ENCODE peak calls at places on chromosomes 6 and 20, in six cellular contexts. One of them, this sample, is unnamed.
A peak's percentile ranks its signal among the peaks of the same experiment; 100 is the strongest.

GRCh38 chr20:36470482-36471062 is 70.7 kb upstream of the MYL9 start:
- DNase-seq in progenitor cell of endocrine pancreas: no peak
- DNase-seq in omental fat pad: no peak
- DNase-seq in RWPE1: no peak
- DNase-seq in activated B cell treated with CpG ODN at 0.5 μM for 24 hours: no peak
- DNase-seq in astrocyte of the cerebellum: no peak
- DNase-seq in this sample: no peak

GRCh38 chr20:33926425-33926824 is 67.3 kb upstream of the RALY start:
- DNase-seq in RWPE1: no peak
- DNase-seq in activated B cell treated with CpG ODN at 0.5 μM for 24 hours: no peak
- DNase-seq in omental fat pad: no peak
- DNase-seq in astrocyte of the cerebellum: no peak
- DNase-seq in progenitor cell of endocrine pancreas: no peak
- DNase-seq in this sample: no peak

GRCh38 chr20:3628502-3629314 is 34.5 kb downstream of the GFRA4 start:
- DNase-seq in RWPE1: no peak
- DNase-seq in omental fat pad: no peak
- DNase-seq in progenitor cell of endocrine pancreas: no peak
- DNase-seq in astrocyte of the cerebellum: no peak
- DNase-seq in activated B cell treated with CpG ODN at 0.5 μM for 24 hours: no peak
- DNase-seq in this sample: no peak

GRCh38 chr6:15292721-15293302 is 46.9 kb downstream of the JARID2 start:
- DNase-seq in omental fat pad: no peak
- DNase-seq in astrocyte of the cerebellum: no peak
- DNase-seq in RWPE1: no peak
- DNase-seq in progenitor cell of endocrine pancreas: no peak
- DNase-seq in activated B cell treated with CpG ODN at 0.5 μM for 24 hours: no peak
- DNase-seq in this sample: no peak

GRCh38 chr6:152300517-152300916 is 336.6 kb downstream of the SYNE1 start:
- DNase-seq in astrocyte of the cerebellum: no peak
- DNase-seq in RWPE1: no peak
- DNase-seq in progenitor cell of endocrine pancreas: no peak
- DNase-seq in omental fat pad: no peak
- DNase-seq in activated B cell treated with CpG ODN at 0.5 μM for 24 hours: no peak
- DNase-seq in this sample: no peak

GRCh38 chr6:82246802-82247633 is 526 bp downstream of the IBTK start:
- DNase-seq in progenitor cell of endocrine pancreas: peak; percentile 46
- DNase-seq in astrocyte of the cerebellum: no peak
- DNase-seq in activated B cell treated with CpG ODN at 0.5 μM for 24 hours: no peak
- DNase-seq in RWPE1: no peak
- DNase-seq in omental fat pad: no peak
- DNase-seq in this sample: peak; percentile 77

GRCh38 chr6:116205318-116205717 is 48.6 kb downstream of the TSPYL4 start:
- DNase-seq in RWPE1: no peak
- DNase-seq in astrocyte of the cerebellum: no peak
- DNase-seq in activated B cell treated with CpG ODN at 0.5 μM for 24 hours: no peak
- DNase-seq in omental fat pad: no peak
- DNase-seq in progenitor cell of endocrine pancreas: no peak
- DNase-seq in this sample: no peak

GRCh38 chr6:77463308-77463880 is at the start of gene HTR1B:
- DNase-seq in progenitor cell of endocrine pancreas: peak; percentile 15
- DNase-seq in astrocyte of the cerebellum: no peak
- DNase-seq in omental fat pad: no peak
- DNase-seq in RWPE1: peak; percentile 34
- DNase-seq in activated B cell treated with CpG ODN at 0.5 μM for 24 hours: no peak
- DNase-seq in this sample: no peak

GRCh38 chr20:51187318-51187717 is 164.4 kb upstream of the KCNG1 start:
- DNase-seq in progenitor cell of endocrine pancreas: no peak
- DNase-seq in activated B cell treated with CpG ODN at 0.5 μM for 24 hours: no peak
- DNase-seq in astrocyte of the cerebellum: no peak
- DNase-seq in RWPE1: no peak
- DNase-seq in omental fat pad: no peak
- DNase-seq in this sample: no peak

DNA sequence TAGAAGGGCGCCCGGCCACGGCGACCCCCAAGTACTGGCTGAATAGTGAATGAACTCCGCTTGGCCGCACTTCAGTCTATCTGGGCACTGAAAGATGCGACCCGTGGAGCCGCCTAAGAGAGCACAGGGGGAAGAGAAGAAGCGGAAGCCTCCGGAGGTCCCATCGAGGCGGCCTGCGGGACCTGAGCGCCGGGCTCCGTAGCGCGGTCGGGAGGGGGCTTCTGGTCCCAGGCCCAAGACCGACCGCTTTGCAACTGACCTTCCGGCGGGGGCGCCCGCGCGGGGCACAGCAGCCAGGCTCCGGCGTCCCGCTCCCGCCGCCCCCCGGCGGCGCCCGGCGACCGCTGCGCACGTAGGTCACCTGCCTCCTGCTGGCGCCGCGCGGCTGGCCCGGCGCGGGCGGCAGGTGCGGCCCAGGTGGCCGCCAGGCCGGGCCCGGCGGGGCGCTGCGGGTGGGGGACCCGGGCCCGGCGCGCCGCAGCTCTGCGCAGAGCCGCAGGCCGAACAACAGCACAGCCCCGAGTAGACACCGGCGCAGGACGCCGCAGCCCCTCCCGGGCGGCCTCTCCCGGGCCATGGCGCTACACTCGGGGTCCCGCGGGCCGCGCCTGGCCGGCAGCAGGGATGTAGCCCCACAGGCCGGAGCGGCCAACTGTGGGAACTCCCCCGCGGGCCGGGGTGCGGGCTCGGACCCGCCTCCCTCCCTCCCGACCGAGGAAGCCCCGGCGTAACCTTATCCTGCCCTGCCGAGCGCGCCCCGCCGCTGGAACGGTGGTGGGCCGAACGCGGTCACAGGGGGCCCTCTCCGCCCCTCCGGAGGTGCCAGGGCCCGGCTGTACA is at the start of gene METTL24:
- DNase-seq in omental fat pad: no peak
- DNase-seq in progenitor cell of endocrine pancreas: peak; percentile 64
- DNase-seq in astrocyte of the cerebellum: no peak
- DNase-seq in RWPE1: no peak
- DNase-seq in activated B cell treated with CpG ODN at 0.5 μM for 24 hours: peak; percentile 28
- DNase-seq in this sample: no peak
- TF ChIP-seq CTCF in omental fat pad: no peak
- TF ChIP-seq CTCF in progenitor cell of endocrine pancreas: peak; percentile 41
- TF ChIP-seq CTCF in astrocyte of the cerebellum: no peak
- TF ChIP-seq CTCF in RWPE1: no peak
- TF ChIP-seq CTCF in activated B cell treated with CpG ODN at 0.5 μM for 24 hours: no peak
- TF ChIP-seq CTCF in this sample: no peak

DNA sequence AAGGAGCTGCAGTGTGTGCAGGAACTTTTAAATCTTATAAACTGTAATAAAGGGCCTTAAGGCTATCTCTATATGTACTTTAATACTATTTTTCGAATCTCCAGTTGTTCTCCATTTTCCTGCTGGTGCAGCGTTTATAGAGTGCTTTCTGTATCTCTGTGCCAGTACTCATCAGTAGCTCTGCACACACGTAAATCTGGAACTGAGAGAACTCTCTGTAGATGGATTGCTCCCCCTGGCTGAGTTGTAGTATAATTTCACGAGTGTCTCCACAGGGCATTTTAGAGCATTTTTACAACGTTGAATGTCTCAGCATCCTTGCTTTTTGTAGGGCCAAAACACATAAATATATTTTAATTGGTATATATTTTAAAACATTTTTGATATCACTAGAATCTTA is 256.5 kb downstream of the TRDN start:
- DNase-seq in astrocyte of the cerebellum: peak; percentile 3
- DNase-seq in progenitor cell of endocrine pancreas: no peak
- DNase-seq in activated B cell treated with CpG ODN at 0.5 μM for 24 hours: no peak
- DNase-seq in RWPE1: no peak
- DNase-seq in omental fat pad: no peak
- DNase-seq in this sample: no peak
- TF ChIP-seq CTCF in astrocyte of the cerebellum: peak; percentile 59
- TF ChIP-seq CTCF in progenitor cell of endocrine pancreas: peak; percentile 56
- TF ChIP-seq CTCF in activated B cell treated with CpG ODN at 0.5 μM for 24 hours: no peak
- TF ChIP-seq CTCF in RWPE1: no peak
- TF ChIP-seq CTCF in omental fat pad: no peak
- TF ChIP-seq CTCF in this sample: peak; percentile 64

GRCh38 chr6:16482702-16483314 is 244.4 kb downstream of the GMPR start:
- DNase-seq in activated B cell treated with CpG ODN at 0.5 μM for 24 hours: no peak
- DNase-seq in RWPE1: no peak
- DNase-seq in omental fat pad: no peak
- DNase-seq in astrocyte of the cerebellum: no peak
- DNase-seq in progenitor cell of endocrine pancreas: no peak
- DNase-seq in this sample: no peak
- TF ChIP-seq CTCF in activated B cell treated with CpG ODN at 0.5 μM for 24 hours: no peak
- TF ChIP-seq CTCF in RWPE1: no peak
- TF ChIP-seq CTCF in omental fat pad: no peak
- TF ChIP-seq CTCF in astrocyte of the cerebellum: no peak
- TF ChIP-seq CTCF in progenitor cell of endocrine pancreas: no peak
- TF ChIP-seq CTCF in this sample: no peak

GRCh38 chr20:25699914-25700313 is 3.3 kb upstream of the ZNF337 start:
- DNase-seq in astrocyte of the cerebellum: no peak
- DNase-seq in omental fat pad: no peak
- DNase-seq in activated B cell treated with CpG ODN at 0.5 μM for 24 hours: no peak
- DNase-seq in progenitor cell of endocrine pancreas: no peak
- DNase-seq in RWPE1: no peak
- DNase-seq in this sample: no peak

GRCh38 chr20:25697132-25697446 is 436 bp upstream of the ZNF337 start:
- DNase-seq in astrocyte of the cerebellum: no peak
- DNase-seq in progenitor cell of endocrine pancreas: no peak
- DNase-seq in omental fat pad: no peak
- DNase-seq in RWPE1: no peak
- DNase-seq in activated B cell treated with CpG ODN at 0.5 μM for 24 hours: no peak
- DNase-seq in this sample: no peak

GRCh38 chr20:25692499-25692898 is 4.2 kb downstream of the ZNF337 start:
- DNase-seq in astrocyte of the cerebellum: no peak
- DNase-seq in omental fat pad: no peak
- DNase-seq in activated B cell treated with CpG ODN at 0.5 μM for 24 hours: no peak
- DNase-seq in RWPE1: no peak
- DNase-seq in progenitor cell of endocrine pancreas: no peak
- DNase-seq in this sample: no peak

GRCh38 chr20:25695532-25696383 is 895 bp downstream of the ZNF337 start:
- DNase-seq in RWPE1: peak; percentile 16
- DNase-seq in progenitor cell of endocrine pancreas: no peak
- DNase-seq in astrocyte of the cerebellum: no peak
- DNase-seq in omental fat pad: no peak
- DNase-seq in activated B cell treated with CpG ODN at 0.5 μM for 24 hours: no peak
- DNase-seq in this sample: no peak

DNA sequence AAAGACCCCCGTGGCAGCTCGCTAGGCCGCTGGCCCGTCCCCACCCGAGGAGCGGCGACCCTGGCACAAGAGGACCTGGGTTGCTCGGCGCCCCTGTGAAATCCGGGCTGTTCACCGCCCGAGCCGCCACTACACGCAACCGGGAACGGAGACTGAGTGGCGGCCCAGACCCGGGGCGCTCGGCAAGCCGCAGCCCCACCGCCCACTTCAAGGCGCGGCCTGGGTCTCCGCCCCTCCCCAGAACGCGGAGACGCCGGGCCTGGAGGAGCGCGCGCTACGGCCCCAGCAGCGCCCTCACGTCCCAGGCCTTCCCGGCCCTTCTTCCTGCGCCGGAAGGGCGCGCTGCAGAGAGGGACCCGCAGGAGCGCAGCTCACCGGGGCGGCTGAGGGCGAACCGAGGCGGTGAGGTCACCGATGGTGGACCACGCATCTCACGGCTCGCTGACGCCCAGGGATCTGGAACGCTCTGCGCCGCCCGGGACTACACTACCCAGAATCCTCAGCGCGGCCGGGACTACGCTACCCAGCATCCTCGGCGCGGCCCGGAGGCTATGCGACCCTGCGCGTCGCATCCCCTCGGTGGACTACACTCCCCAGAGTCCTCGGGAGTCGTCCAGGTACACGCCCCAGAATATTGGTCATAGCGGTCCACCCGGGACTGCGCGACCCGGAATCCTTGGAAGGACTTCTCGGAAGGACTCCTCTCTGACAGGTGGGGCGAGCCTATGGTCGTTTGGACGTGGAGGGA is at the start of gene ZNF337:
- DNase-seq in RWPE1: peak; percentile 96
- DNase-seq in omental fat pad: peak; percentile 86
- DNase-seq in progenitor cell of endocrine pancreas: peak; percentile 96
- DNase-seq in activated B cell treated with CpG ODN at 0.5 μM for 24 hours: peak; percentile 93
- DNase-seq in astrocyte of the cerebellum: peak; percentile 84
- DNase-seq in this sample: peak; percentile 96
- TF ChIP-seq CTCF in RWPE1: no peak
- TF ChIP-seq CTCF in omental fat pad: no peak
- TF ChIP-seq CTCF in progenitor cell of endocrine pancreas: peak; percentile 39
- TF ChIP-seq CTCF in activated B cell treated with CpG ODN at 0.5 μM for 24 hours: no peak
- TF ChIP-seq CTCF in astrocyte of the cerebellum: peak; percentile 24
- TF ChIP-seq CTCF in this sample: peak; percentile 30

GRCh38 chr20:24207803-24208300 is 219.3 kb upstream of the GGTLC1 start:
- DNase-seq in astrocyte of the cerebellum: no peak
- DNase-seq in omental fat pad: no peak
- DNase-seq in activated B cell treated with CpG ODN at 0.5 μM for 24 hours: no peak
- DNase-seq in progenitor cell of endocrine pancreas: no peak
- DNase-seq in RWPE1: no peak
- DNase-seq in this sample: no peak

GRCh38 chr20:24212494-24212893 is 223.9 kb upstream of the GGTLC1 start:
- DNase-seq in progenitor cell of endocrine pancreas: no peak
- DNase-seq in RWPE1: no peak
- DNase-seq in omental fat pad: no peak
- DNase-seq in activated B cell treated with CpG ODN at 0.5 μM for 24 hours: no peak
- DNase-seq in astrocyte of the cerebellum: no peak
- DNase-seq in this sample: no peak

GRCh38 chr20:24211972-24212371 is 223.4 kb upstream of the GGTLC1 start:
- DNase-seq in progenitor cell of endocrine pancreas: no peak
- DNase-seq in omental fat pad: no peak
- DNase-seq in RWPE1: no peak
- DNase-seq in astrocyte of the cerebellum: no peak
- DNase-seq in activated B cell treated with CpG ODN at 0.5 μM for 24 hours: no peak
- DNase-seq in this sample: no peak

GRCh38 chr20:24206995-24207394 is 218.4 kb upstream of the GGTLC1 start:
- DNase-seq in omental fat pad: no peak
- DNase-seq in astrocyte of the cerebellum: no peak
- DNase-seq in activated B cell treated with CpG ODN at 0.5 μM for 24 hours: no peak
- DNase-seq in progenitor cell of endocrine pancreas: no peak
- DNase-seq in RWPE1: no peak
- DNase-seq in this sample: no peak

GRCh38 chr20:24208652-24209051 is 220.1 kb upstream of the GGTLC1 start:
- DNase-seq in astrocyte of the cerebellum: no peak
- DNase-seq in omental fat pad: no peak
- DNase-seq in activated B cell treated with CpG ODN at 0.5 μM for 24 hours: no peak
- DNase-seq in progenitor cell of endocrine pancreas: no peak
- DNase-seq in RWPE1: no peak
- DNase-seq in this sample: no peak
- TF ChIP-seq CTCF in astrocyte of the cerebellum: peak; percentile 9
- TF ChIP-seq CTCF in omental fat pad: no peak
- TF ChIP-seq CTCF in activated B cell treated with CpG ODN at 0.5 μM for 24 hours: no peak
- TF ChIP-seq CTCF in progenitor cell of endocrine pancreas: peak; percentile 40
- TF ChIP-seq CTCF in RWPE1: no peak
- TF ChIP-seq CTCF in this sample: peak; percentile 56

DNA sequence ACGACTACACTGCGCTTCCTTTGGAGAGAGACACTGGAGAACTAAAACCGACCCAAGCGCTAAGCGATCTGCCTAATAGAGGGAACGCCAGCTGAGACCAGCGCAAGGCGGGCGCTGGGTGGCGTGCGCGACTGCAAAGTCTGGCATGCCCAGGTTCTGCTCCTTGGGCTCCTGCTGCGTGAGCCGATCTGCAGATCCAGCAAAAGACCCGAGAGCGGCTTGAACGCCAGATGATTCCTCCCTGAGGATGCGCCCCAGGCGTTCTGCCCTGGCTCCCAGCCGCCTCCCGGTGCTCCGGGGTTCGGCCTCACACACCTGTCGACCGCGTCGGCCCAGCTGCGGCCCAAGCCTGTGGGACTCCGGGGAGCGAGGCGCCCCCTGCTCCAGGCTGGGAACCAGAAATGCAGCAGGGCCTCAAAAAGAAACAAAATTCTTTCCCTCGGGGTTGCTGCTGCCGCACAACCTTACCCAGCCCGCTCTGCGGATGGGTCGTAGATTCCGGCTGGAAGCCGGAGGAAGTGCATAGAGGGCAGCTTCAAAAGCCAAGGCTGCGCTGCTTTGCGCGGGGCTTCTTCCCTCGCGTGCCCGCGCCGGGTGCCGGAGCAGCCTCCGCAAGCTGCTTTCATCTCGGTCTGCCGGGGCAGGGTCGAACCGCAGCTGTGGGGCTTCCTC is 17.9 kb upstream of the PRDM13 start:
- DNase-seq in RWPE1: peak; percentile 55
- DNase-seq in progenitor cell of endocrine pancreas: no peak
- DNase-seq in omental fat pad: no peak
- DNase-seq in astrocyte of the cerebellum: peak; percentile 28
- DNase-seq in activated B cell treated with CpG ODN at 0.5 μM for 24 hours: peak; percentile 38
- DNase-seq in this sample: no peak
- TF ChIP-seq CTCF in RWPE1: peak; percentile 74
- TF ChIP-seq CTCF in progenitor cell of endocrine pancreas: peak; percentile 52
- TF ChIP-seq CTCF in omental fat pad: no peak
- TF ChIP-seq CTCF in astrocyte of the cerebellum: peak; percentile 53
- TF ChIP-seq CTCF in activated B cell treated with CpG ODN at 0.5 μM for 24 hours: no peak
- TF ChIP-seq CTCF in this sample: peak; percentile 64